ENCODE peak calls at places on chromosomes 5 and 9, in seven cellular contexts. M is NCI-H2029, N is epithelial cell of prostate, I is hippocampal formation, X is fibroblast of lung, Q is T follicular helper cell, H is amniotic epithelial cell. P is an unnamed sample.

GRCh38 chr5:172102913-172103629 is 85.0 kb downstream of the STK10 start:
- DNase-seq in M (no peak), N (peak), I (no peak), X (peak), Q (no peak), H (peak), P (no peak)

GRCh38 chr9:130200038-130200979 is 28.1 kb downstream of the NCS1 start:
- DNase-seq in M (no peak), N (no peak), I (peak), X (no peak), Q (no peak), H (no peak), P (no peak)

GRCh38 chr5:5533927-5534326 is 111.5 kb downstream of the ICE1 start:
- DNase-seq in M (no peak), N (no peak), I (no peak), X (no peak), Q (no peak), H (no peak), P (no peak)

GRCh38 chr9:123131258-123131657 is 97.8 kb downstream of the GPR21 start:
- DNase-seq in M (no peak), N (no peak), I (no peak), X (peak), Q (no peak), H (peak), P (no peak)

GRCh38 chr9:83583151-83584014 is 39.6 kb upstream of the IDNK start:
- DNase-seq in M (no peak), N (no peak), I (no peak), X (peak), Q (peak), H (peak), P (peak)

GRCh38 chr5:96934291-96934694 is 1.6 kb upstream of the LNPEP start:
- DNase-seq in M (peak), N (no peak), I (peak), X (no peak), Q (no peak), H (peak), P (no peak)

GRCh38 chr5:128815201-128815600 is 150.1 kb upstream of the SLC27A6 start:
- DNase-seq in M (no peak), N (no peak), I (no peak), X (no peak), Q (no peak), H (no peak), P (no peak)

GRCh38 chr5:10866913-10867312 is 105.9 kb upstream of the DAP start:
- DNase-seq in M (no peak), N (no peak), I (peak), X (peak), Q (no peak), H (no peak), P (no peak)

GRCh38 chr5:126464016-126464415 is 40.8 kb downstream of the GRAMD2B start:
- DNase-seq in M (no peak), N (no peak), I (no peak), X (no peak), Q (no peak), H (no peak), P (no peak)

GRCh38 chr9:116504893-116505480 is 182.1 kb upstream of the TRIM32 start:
- DNase-seq in M (no peak), N (no peak), I (no peak), X (no peak), Q (no peak), H (no peak), P (peak)

GRCh38 chr9:132795511-132796303 is 82.4 kb downstream of the AK8 start:
- DNase-seq in M (no peak), N (no peak), I (no peak), X (no peak), Q (no peak), H (no peak), P (no peak)

GRCh38 chr5:173795601-173796000 is 92.5 kb upstream of the CPEB4 start:
- DNase-seq in M (no peak), N (no peak), I (no peak), X (no peak), Q (no peak), H (peak), P (no peak)

GRCh38 chr9:89734561-89734960 is 129.7 kb downstream of the GADD45G start:
- DNase-seq in M (no peak), N (no peak), I (no peak), X (peak), Q (no peak), H (peak), P (no peak)

GRCh38 chr9:3118081-3118480 is 274.2 kb upstream of the PUM3 start:
- DNase-seq in M (no peak), N (no peak), I (no peak), X (no peak), Q (no peak), H (no peak), P (no peak)

GRCh38 chr5:13601152-13601551 is 343.3 kb downstream of the DNAH5 start:
- DNase-seq in M (no peak), N (peak), I (no peak), X (no peak), Q (no peak), H (peak), P (no peak)

GRCh38 chr5:121350493-121350892 is 501.2 kb upstream of the FTMT start:
- DNase-seq in M (no peak), N (no peak), I (no peak), X (peak), Q (no peak), H (peak), P (no peak)

GRCh38 chr5:54904425-54904824 is 81.0 kb downstream of the ESM1 start:
- DNase-seq in M (no peak), N (no peak), I (no peak), X (peak), Q (no peak), H (peak), P (no peak)

GRCh38 chr5:2710910-2711309 is 40.6 kb downstream of the IRX2 start:
- DNase-seq in M (no peak), N (no peak), I (no peak), X (peak), Q (no peak), H (no peak), P (no peak)

GRCh38 chr5:1512541-1513291 is 11.0 kb downstream of the LPCAT1 start:
- DNase-seq in M (peak), N (no peak), I (no peak), X (no peak), Q (no peak), H (no peak), P (no peak)

P was measured in GM19239.